ENCODE peak calls at places on chromosomes 2 and 18, in nine cellular contexts. U, O, S, Y, B, X, A, J and L are unnamed samples.

GRCh38 chr2:23042176-23042909 is 342.6 kb upstream of the KLHL29 start:
- DNase-seq in U (no peak), O (no peak), S (no peak), Y (no peak), B (no peak), X (no peak), A (no peak), J (no peak), L (no peak)

GRCh38 chr2:101574622-101575021 is 99.7 kb upstream of the RFX8 start:
- DNase-seq in U (no peak), O (no peak), S (no peak), Y (no peak), B (no peak), X (no peak), A (no peak), J (no peak), L (no peak)

GRCh38 chr2:198913394-198914152 is 544.2 kb downstream of the SATB2 start:
- DNase-seq in U (no peak), O (no peak), S (no peak), Y (no peak), B (no peak), X (no peak), A (no peak), J (no peak), L (no peak)

GRCh38 chr2:205372141-205372540 is 310.2 kb upstream of the NRP2 start:
- DNase-seq in U (no peak), O (no peak), S (no peak), Y (no peak), B (no peak), X (no peak), A (no peak), J (no peak), L (no peak)

GRCh38 chr18:34131008-34131407 is 93.7 kb downstream of the NOL4 start:
- DNase-seq in U (no peak), O (no peak), S (no peak), Y (no peak), B (no peak), X (no peak), A (no peak), J (no peak), L (no peak)

GRCh38 chr2:28835787-28836186 is 25.2 kb downstream of the SPDYA start:
- DNase-seq in U (no peak), O (no peak), S (no peak), Y (no peak), B (no peak), X (no peak), A (no peak), J (no peak), L (no peak)

GRCh38 chr2:66334237-66335054 is 100.5 kb upstream of the MEIS1 start:
- DNase-seq in U (no peak), O (no peak), S (no peak), Y (no peak), B (no peak), X (no peak), A (no peak), J (no peak), L (no peak)

GRCh38 chr2:236545814-236546480 is 23.7 kb upstream of the ACKR3 start:
- DNase-seq in U (no peak), O (no peak), S (no peak), Y (no peak), B (no peak), X (no peak), A (no peak), J (no peak), L (no peak)

GRCh38 chr2:20577495-20578235 is 73.2 kb downstream of the HS1BP3 start:
- DNase-seq in U (no peak), O (peak), S (no peak), Y (no peak), B (peak), X (no peak), A (no peak), J (no peak), L (no peak)

GRCh38 chr2:11833601-11834000 is 87.2 kb downstream of the LPIN1 start:
- DNase-seq in U (no peak), O (no peak), S (no peak), Y (no peak), B (no peak), X (no peak), A (no peak), J (no peak), L (no peak)

GRCh38 chr2:137383391-137383790 is 580.9 kb upstream of the HNMT start:
- DNase-seq in U (no peak), O (no peak), S (no peak), Y (no peak), B (no peak), X (no peak), A (no peak), J (no peak), L (no peak)

GRCh38 chr18:70464343-70465114 is 175.7 kb downstream of the SOCS6 start:
- DNase-seq in U (peak), O (peak), S (peak), Y (peak), B (peak), X (peak), A (peak), J (peak), L (peak)

GRCh38 chr2:23632831-23633395 is 247.9 kb downstream of the KLHL29 start:
- DNase-seq in U (no peak), O (no peak), S (no peak), Y (no peak), B (peak), X (no peak), A (no peak), J (no peak), L (no peak)

GRCh38 chr18:79366177-79367094 is 29.3 kb upstream of the NFATC1 start:
- DNase-seq in U (no peak), O (no peak), S (peak), Y (no peak), B (no peak), X (no peak), A (no peak), J (no peak), L (no peak)

GRCh38 chr2:52222128-52222527 is 1190.2 kb upstream of the NRXN1 start:
- DNase-seq in U (no peak), O (no peak), S (no peak), Y (no peak), B (no peak), X (no peak), A (no peak), J (no peak), L (no peak)

GRCh38 chr18:48084041-48084757 is 153.7 kb upstream of the SMAD2 start:
- DNase-seq in U (no peak), O (no peak), S (no peak), Y (no peak), B (peak), X (no peak), A (no peak), J (no peak), L (no peak)

GRCh38 chr18:48790869-48791635 is 159.7 kb downstream of the SMAD7 start:
- DNase-seq in U (no peak), O (no peak), S (no peak), Y (no peak), B (peak), X (no peak), A (no peak), J (peak), L (peak)

GRCh38 chr2:15225131-15225530 is 336.0 kb downstream of the NBAS start:
- DNase-seq in U (no peak), O (no peak), S (no peak), Y (no peak), B (no peak), X (no peak), A (no peak), J (no peak), L (no peak)

GRCh38 chr2:173027181-173028128 is 48.2 kb upstream of the MAP3K20 start:
- DNase-seq in U (peak), O (peak), S (peak), Y (peak), B (no peak), X (peak), A (peak), J (peak), L (peak)

GRCh38 chr18:79901665-79902064 is 49.8 kb downstream of the SLC66A2 start:
- DNase-seq in U (no peak), O (no peak), S (no peak), Y (no peak), B (peak), X (no peak), A (no peak), J (no peak), L (peak)

GRCh38 chr2:164735309-164735919 is 106.2 kb downstream of the COBLL1 start:
- DNase-seq in U (no peak), O (peak), S (no peak), Y (no peak), B (no peak), X (no peak), A (no peak), J (no peak), L (no peak)

GRCh38 chr2:98348066-98348561 is 1.9 kb downstream of the CNGA3 start:
- DNase-seq in U (no peak), O (no peak), S (peak), Y (no peak), B (no peak), X (no peak), A (no peak), J (no peak), L (no peak)

GRCh38 chr2:26807788-26808460 is 22.1 kb downstream of the CENPA start:
- DNase-seq in U (no peak), O (no peak), S (peak), Y (no peak), B (no peak), X (no peak), A (no peak), J (no peak), L (no peak)

GRCh38 chr2:235107640-235107951 is 155.8 kb downstream of the SH3BP4 start:
- DNase-seq in U (no peak), O (no peak), S (no peak), Y (no peak), B (no peak), X (no peak), A (no peak), J (no peak), L (no peak)

GRCh38 chr2:237732790-237733349 is 65.7 kb upstream of the RBM44 start:
- DNase-seq in U (peak), O (no peak), S (peak), Y (no peak), B (no peak), X (no peak), A (no peak), J (peak), L (no peak)
- TF ChIP-seq POLR2AphosphoS5 in U (no peak), O (no peak), S (no peak), Y (no peak), B (peak), X (no peak), A (no peak), J (peak), L (no peak)

DNA sequence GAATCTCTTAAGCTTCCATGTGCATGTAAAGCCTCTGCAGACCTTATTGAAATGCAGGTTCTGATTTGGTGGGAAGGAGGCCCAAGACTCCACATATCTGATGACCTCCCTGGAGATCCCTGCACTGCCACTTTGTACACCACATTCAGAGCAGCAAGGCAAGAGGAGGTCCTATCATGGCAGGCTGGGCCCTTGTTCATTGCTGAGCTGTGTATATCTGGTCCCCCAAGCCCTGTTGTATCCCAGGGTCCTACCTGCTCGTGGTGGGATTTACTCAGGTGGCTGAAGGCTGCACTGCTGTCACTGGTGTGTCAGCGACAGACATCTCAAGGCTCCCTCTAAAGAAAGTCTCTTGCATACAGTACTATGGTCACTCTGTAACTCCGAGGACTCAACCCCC is 114.2 kb downstream of the ST6GAL2 start:
- DNase-seq in U (no peak), O (no peak), S (no peak), Y (no peak), B (no peak), X (no peak), A (no peak), J (no peak), L (no peak)
- TF ChIP-seq POLR2AphosphoS5 in U (no peak), O (no peak), S (no peak), Y (no peak), B (no peak), X (no peak), A (no peak), J (no peak), L (no peak)

GRCh38 chr2:74450570-74451190 is 4.2 kb upstream of the INO80B start:
- DNase-seq in U (no peak), O (no peak), S (no peak), Y (no peak), B (no peak), X (no peak), A (no peak), J (no peak), L (no peak)
- TF ChIP-seq POLR2AphosphoS5 in U (no peak), O (no peak), S (no peak), Y (no peak), B (no peak), X (no peak), A (no peak), J (no peak), L (no peak)

DNA sequence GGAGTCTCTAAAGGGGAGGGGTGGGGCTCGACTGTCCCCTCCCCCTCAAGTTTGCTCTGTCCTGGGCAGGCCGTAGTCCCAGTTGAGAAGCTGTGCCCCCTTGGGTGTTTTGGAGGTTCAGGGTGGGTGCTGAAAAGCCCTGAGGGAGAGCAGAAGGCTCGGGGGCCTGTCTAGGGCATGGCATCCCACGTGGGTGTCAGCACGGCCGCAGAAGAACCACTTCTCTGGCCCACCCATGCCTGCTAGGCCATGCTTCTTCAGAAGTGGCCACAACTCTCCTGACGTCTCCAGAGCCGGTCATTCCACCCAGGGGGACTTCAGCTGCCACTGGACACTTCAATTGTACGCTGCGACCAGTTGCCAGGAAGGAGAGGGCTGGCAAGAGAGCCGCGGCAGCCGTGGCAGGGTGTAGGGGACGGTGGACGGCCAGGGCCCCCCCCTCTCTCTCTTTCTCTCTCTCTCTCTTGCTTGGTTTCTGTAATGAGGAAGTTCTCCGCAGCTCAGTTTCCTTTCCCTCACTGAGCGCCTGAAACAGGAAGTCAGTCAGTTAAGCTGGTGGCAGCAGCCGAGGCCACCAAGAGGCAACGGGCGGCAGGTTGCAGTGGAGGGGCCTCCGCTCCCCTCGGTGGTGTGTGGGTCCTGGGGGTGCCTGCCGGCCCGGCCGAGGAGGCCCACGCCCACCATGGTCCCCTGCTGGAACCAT is at the start of gene INPP5D:
- DNase-seq in U (peak), O (no peak), S (no peak), Y (peak), B (peak), X (no peak), A (peak), J (peak), L (peak)
- TF ChIP-seq POLR2AphosphoS5 in U (no peak), O (no peak), S (no peak), Y (no peak), B (peak), X (no peak), A (peak), J (peak), L (no peak)

GRCh38 chr18:57744211-57744694 is 58.9 kb downstream of the ATP8B1 start:
- DNase-seq in U (no peak), O (no peak), S (no peak), Y (peak), B (no peak), X (no peak), A (no peak), J (no peak), L (no peak)
- TF ChIP-seq POLR2AphosphoS5 in U (no peak), O (no peak), S (no peak), Y (no peak), B (no peak), X (no peak), A (no peak), J (peak), L (no peak)

GRCh38 chr2:96148410-96149217 is 3.4 kb upstream of the DUSP2 start:
- DNase-seq in U (peak), O (peak), S (peak), Y (peak), B (peak), X (peak), A (peak), J (peak), L (peak)
- TF ChIP-seq POLR2AphosphoS5 in U (no peak), O (no peak), S (no peak), Y (no peak), B (peak), X (no peak), A (no peak), J (no peak), L (no peak)

DNA sequence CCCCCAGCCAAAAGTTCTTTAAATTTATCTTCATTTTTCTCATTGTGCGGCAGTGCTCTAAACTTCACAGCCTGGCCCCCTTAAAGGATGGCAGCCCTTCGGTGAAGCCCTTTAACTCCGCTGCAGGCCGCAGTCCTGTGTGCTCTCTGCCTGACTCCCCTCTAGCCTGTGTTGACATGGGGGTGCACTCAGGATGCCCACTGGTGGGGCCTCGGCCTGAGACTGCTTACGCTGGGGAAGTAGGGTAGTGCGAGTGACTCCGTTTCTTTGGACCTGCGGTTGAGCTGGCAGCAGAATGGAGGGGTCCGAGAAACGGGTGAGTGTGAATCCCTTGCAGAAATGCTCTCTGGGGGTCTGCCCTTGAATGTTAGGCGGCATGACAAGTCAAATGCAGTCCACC is 5.6 kb downstream of the RAB12 start:
- DNase-seq in U (no peak), O (no peak), S (peak), Y (no peak), B (no peak), X (no peak), A (no peak), J (no peak), L (no peak)
- TF ChIP-seq POLR2AphosphoS5 in U (no peak), O (no peak), S (no peak), Y (no peak), B (no peak), X (no peak), A (no peak), J (no peak), L (no peak)

GRCh38 chr2:10404324-10405143 is 43.6 kb downstream of the ODC1 start:
- DNase-seq in U (no peak), O (peak), S (peak), Y (no peak), B (no peak), X (no peak), A (no peak), J (peak), L (no peak)
- TF ChIP-seq POLR2AphosphoS5 in U (no peak), O (no peak), S (no peak), Y (peak), B (no peak), X (no peak), A (no peak), J (peak), L (no peak)

GRCh38 chr2:8119782-8120551 is 561.9 kb upstream of the ID2 start:
- DNase-seq in U (no peak), O (no peak), S (no peak), Y (no peak), B (no peak), X (no peak), A (no peak), J (no peak), L (no peak)
- TF ChIP-seq POLR2AphosphoS5 in U (no peak), O (no peak), S (no peak), Y (no peak), B (no peak), X (no peak), A (no peak), J (no peak), L (no peak)